ENCODE peak calls at places on chromosome 7, in four cellular contexts. W is uterus, C is AG04450, R is sigmoid colon. Q is an unnamed sample.

GRCh38 chr7:50641442-50642405 is 76.5 kb upstream of the DDC start:
- DNase-seq in W (no peak), C (no peak), R (peak), Q (no peak)

GRCh38 chr7:96034940-96035727 is 262.8 kb downstream of the DYNC1I1 start:
- DNase-seq in W (no peak), C (no peak), R (no peak), Q (peak)

GRCh38 chr7:44375236-44375699 is 49.9 kb upstream of the CAMK2B start:
- DNase-seq in W (no peak), C (no peak), R (peak), Q (no peak)

GRCh38 chr7:85750454-85750949 is 563.6 kb upstream of the SEMA3D start:
- DNase-seq in W (no peak), C (no peak), R (no peak), Q (peak)

GRCh38 chr7:116075351-116076145 is 45.0 kb upstream of the TFEC start:
- DNase-seq in W (no peak), C (no peak), R (no peak), Q (peak)

GRCh38 chr7:31540786-31541185 is 26.9 kb downstream of the ITPRID1 start:
- DNase-seq in W (no peak), C (no peak), R (no peak), Q (no peak)

GRCh38 chr7:45236666-45237065 is 79.1 kb downstream of the RAMP3 start:
- DNase-seq in W (no peak), C (no peak), R (no peak), Q (peak)

GRCh38 chr7:87918740-87919139 is 15.3 kb upstream of the ADAM22 start:
- DNase-seq in W (no peak), C (no peak), R (no peak), Q (no peak)

GRCh38 chr7:114081606-114082425 is 163.0 kb upstream of the PPP1R3A start:
- DNase-seq in W (no peak), C (peak), R (peak), Q (peak)

GRCh38 chr7:92798517-92799249 is 37.7 kb downstream of the CDK6 start:
- DNase-seq in W (no peak), C (no peak), R (no peak), Q (no peak)

GRCh38 chr7:17937506-17938115 is 2.7 kb downstream of the SNX13 start:
- DNase-seq in W (no peak), C (no peak), R (no peak), Q (no peak)

GRCh38 chr7:129169171-129169643 is 19.2 kb upstream of the SMO start:
- DNase-seq in W (no peak), C (no peak), R (peak), Q (no peak)

GRCh38 chr7:61111-61510 is 131.3 kb upstream of the FAM20C start:
- DNase-seq in W (no peak), C (no peak), R (peak), Q (no peak)

GRCh38 chr7:134307320-134307719 is 9.4 kb downstream of the SLC35B4 start:
- DNase-seq in W (no peak), C (no peak), R (no peak), Q (no peak)

GRCh38 chr7:112371721-112372120 is 78.5 kb upstream of the IFRD1 start:
- DNase-seq in W (no peak), C (no peak), R (no peak), Q (no peak)

GRCh38 chr7:87882538-87882937 is 6.2 kb downstream of the DBF4 start:
- DNase-seq in W (no peak), C (no peak), R (no peak), Q (no peak)

GRCh38 chr7:4775281-4776159 is at the start of gene AP5Z1:
- DNase-seq in W (peak), C (peak), R (peak), Q (peak)
- TF ChIP-seq CTCF in W (no peak), C (no peak), R (no peak), Q (no peak)

GRCh38 chr7:54546986-54547314 is 4.8 kb downstream of the VSTM2A start:
- DNase-seq in W (no peak), C (no peak), R (no peak), Q (no peak)
- H3K4me3 ChIP-seq in W (no peak), C (no peak), R (no peak), Q (peak)

DNA sequence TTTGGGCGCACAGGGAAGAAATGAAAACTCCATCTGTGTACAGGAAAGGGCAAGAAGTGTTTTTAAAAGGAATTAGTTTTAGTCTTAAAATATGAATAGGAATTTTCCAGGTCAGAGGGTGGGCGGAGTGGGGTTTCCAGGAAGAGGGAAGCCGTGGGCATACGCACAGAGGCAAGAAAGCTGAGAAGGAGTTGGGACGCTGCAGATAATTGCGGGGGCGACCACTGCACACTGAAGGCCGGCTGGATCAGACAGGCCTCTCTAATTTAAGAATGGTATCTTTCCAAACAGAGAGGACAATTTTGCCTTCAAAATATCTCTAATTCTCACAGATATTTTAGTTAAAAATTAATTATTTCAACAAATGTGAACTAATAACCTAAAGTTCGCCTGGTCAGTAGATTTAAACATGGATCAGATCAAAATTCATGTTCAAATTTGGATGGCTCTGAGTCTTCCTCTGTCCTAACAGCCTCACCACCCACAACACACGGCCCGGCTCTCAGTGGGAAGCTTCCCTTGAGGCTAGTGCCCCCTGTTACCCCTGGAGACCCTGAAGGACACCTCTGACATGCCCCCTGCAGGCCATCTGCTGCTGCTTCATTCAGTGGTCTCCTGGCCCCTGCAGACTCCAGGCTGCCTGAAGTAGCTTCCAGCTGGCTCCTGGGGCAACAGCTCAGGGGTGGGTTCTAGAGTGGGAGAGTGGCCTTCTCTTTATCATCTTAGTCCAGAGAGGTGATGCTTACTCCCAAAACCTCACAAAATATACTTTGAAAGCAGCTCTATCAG is 189.3 kb upstream of the INHBA start:
- DNase-seq in W (no peak), C (no peak), R (no peak), Q (no peak)
- TF ChIP-seq CTCF in W (no peak), C (no peak), R (no peak), Q (no peak)

DNA sequence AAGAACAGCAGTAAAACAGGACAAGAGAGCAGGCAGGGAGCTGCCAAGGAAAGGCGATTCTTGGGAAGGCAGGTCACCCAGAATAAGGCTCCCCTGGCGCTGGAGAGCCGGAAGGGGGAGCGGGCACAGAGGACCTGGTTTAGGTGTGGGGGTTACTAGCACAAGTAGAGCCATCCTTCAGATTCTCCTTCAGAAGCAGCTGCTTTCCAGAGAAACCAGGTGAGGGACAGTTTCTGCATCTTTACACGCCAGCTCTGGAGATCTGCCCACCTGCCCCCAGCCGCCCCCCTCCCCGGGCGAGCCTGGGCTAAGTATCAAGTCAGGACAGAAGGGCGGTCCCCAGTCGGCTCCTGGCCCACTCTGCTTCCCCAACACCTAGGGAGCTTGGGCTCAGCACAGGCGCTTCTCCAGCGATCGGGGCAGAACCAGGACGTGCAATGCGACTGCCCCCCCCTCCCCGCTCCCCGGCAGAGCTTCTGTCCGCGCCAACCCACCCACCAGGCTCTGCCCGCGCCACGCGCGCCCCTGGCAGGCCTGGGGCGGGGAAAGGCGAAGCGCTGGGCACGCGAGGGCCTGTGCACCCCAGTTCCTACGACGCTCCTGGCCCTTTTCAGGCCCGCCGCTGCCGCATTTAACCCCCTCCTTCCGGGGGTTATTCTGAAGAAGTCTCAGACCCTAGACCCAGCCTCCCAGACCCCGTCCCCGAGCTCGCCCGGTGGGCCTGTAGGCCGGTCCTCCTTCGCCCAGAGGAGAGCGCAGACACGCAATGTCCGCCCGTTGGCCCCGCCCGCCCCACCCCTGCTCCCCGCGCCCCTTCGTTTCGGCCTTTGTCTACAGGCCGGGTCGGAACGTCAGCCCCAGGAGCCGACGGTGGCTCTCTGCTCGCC is 4.4 kb upstream of the EN2 start:
- DNase-seq in W (no peak), C (no peak), R (no peak), Q (no peak)
- H3K4me3 ChIP-seq in W (peak), C (no peak), R (no peak), Q (no peak)

GRCh38 chr7:135362871-135363270 is 129.2 kb downstream of the STRA8 start:
- DNase-seq in W (no peak), C (no peak), R (no peak), Q (no peak)
- TF ChIP-seq CTCF in W (no peak), C (peak), R (no peak), Q (no peak)

DNA sequence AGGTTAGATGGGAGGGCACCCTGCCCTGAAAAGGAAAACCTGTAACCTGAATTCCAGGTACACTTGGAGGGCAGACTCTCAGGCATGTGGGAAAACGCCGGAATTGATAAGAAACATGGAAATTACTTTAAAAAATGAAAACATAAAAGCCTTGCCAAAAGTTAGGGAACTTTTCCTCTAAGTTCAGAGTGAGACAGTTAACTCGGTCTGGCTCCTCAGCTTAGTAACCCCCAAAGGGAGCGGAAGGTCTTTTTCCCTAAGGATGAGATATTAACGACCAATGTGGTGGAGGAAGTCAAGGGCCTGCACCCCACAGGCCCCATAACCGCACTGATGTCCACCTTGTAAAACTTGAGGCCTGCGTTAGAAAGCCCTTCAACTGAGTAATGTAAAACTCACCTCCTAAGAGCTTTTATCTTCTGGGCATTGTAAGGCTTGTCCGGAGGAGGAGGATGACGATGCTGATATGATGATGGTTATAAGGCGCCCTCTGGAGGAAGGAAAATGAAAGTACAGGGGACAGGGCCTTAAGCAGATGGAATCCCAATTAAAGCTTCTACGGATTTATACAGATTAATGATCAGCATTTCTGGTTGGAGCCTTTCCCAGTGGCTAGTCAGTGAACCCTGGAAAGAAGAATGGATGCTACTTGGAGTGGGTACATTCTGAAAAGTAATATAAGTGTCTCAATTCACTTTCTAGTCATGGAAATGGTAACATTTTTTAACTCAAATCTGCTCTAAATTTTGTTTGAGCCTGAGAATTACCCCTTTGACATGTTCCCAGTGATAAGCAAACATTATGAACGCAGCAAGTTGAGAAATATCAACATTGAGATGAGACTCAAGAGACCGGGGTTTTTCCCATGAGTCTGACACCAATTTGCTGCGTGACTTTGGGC is 696 bp downstream of the COL1A2 start:
- DNase-seq in W (peak), C (peak), R (peak), Q (peak)
- H3K4me3 ChIP-seq in W (peak), C (peak), R (peak), Q (peak)

GRCh38 chr7:16462618-16463017 is 2.9 kb downstream of the SOSTDC1 start:
- DNase-seq in W (no peak), C (no peak), R (no peak), Q (no peak)
- TF ChIP-seq CTCF in W (no peak), C (no peak), R (no peak), Q (no peak)

DNA sequence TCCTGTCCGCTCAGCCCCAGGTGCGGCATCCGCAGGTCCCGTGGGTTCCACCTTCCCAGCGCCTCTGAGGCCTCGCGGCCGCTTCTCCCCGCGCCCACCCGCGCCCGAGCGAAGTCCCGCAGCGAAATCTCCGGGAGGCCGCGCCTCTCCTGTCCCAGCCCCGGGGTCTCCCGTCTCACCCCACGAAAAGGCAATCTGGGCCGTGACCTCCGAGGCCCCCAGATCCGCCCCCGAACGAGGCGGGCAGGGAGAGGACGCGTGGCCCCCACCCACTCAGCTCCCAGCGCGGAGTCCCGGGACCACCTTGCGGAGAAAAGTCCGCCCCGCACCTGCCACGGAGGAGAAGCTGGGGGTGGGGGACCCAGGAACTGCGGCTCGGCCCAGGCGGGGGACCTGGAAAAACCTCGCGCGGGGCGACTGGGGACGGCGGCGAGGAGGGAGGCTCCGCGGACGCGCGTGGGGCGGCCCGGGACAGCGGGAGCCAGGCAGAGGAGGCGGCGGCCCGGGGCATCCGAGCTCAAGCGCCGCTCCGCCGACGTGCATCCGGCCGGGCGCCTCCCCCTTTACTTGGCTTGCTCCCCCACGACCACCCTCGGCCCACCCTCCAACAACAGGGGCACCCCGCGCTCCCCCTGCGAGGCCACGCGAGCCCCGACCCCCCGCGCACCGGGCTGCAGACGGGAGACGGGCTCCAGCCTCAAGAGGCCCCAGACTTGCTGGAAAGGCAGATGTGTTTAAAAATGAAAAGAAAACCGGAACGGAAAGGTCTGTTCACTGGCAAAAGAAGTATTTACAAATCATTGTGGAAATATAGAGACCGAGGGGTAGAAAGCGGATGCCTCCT is 33.0 kb upstream of the RNF32 start:
- DNase-seq in W (no peak), C (no peak), R (no peak), Q (no peak)
- H3K4me3 ChIP-seq in W (peak), C (peak), R (peak), Q (peak)

DNA sequence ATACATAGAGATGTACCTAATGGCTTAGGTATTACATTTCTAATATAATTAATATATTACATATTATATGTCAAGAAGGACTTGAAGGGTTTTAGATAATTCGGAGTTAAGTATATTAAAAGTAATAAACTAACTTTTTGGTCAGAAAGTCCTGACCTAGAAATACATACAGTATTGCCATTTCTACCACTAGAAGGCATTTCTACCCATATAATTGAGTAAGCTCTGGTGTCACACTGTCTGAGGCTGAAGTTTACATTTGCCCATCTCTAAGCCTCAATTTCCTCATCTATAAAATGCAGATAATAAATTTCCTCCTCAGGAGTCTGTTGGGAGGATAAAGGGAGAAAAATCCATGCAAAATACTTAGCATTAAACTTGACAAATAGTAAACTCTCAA is 7.1 kb downstream of the FKBP14 start:
- DNase-seq in W (no peak), C (no peak), R (no peak), Q (no peak)
- TF ChIP-seq CTCF in W (no peak), C (peak), R (no peak), Q (no peak)

DNA sequence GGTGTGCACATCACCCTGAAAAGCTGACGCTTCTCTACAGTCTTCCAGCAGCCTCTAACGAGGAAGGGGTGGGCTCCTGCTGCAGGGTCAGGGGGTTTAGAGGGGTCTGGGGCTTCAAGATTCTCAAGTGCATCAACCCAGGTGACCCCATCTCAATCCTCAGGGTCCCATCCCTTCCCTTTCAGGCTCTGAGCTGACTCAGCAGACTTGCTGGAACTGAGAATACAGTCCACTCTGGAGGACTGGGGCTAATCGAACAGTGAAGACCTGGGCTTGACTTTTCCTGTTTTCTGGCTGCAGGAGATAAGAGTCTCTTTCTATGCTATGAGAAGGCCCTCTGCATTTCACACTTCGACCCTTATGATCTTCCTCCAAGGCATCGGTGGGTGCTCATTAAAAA is 22.3 kb upstream of the NPTX2 start:
- DNase-seq in W (no peak), C (no peak), R (no peak), Q (no peak)
- H3K4me3 ChIP-seq in W (no peak), C (no peak), R (no peak), Q (no peak)

Q was measured in astrocyte of the cerebellum.